ENCODE peak calls at places on chromosomes 5 and 9, in four cellular contexts. H, W, F and Y are unnamed samples.

GRCh38 chr5:136638084-136638483 is 272.7 kb upstream of the TRPC7 start:
- DNase-seq in H (no peak), F (no peak), W (no peak), Y (no peak)

GRCh38 chr5:138901716-138902115 is 26.6 kb upstream of the LRRTM2 start:
- DNase-seq in F (no peak), W (no peak), H (peak), Y (no peak)

GRCh38 chr9:31590091-31590490 is 794.4 kb upstream of the ACO1 start:
- DNase-seq in H (no peak), W (no peak), F (no peak), Y (no peak)

GRCh38 chr5:171388816-171389168 is 1.1 kb downstream of the NPM1 start:
- DNase-seq in W (no peak), F (no peak), H (no peak), Y (no peak)

GRCh38 chr9:83538172-83538889 is at the start of gene FRMD3:
- DNase-seq in W (peak), H (no peak), F (no peak), Y (peak)

GRCh38 chr5:173714551-173715428 is 98.3 kb upstream of the BOD1 start:
- DNase-seq in H (peak), W (no peak), F (no peak), Y (no peak)

GRCh38 chr5:139605887-139606286 is 42.3 kb upstream of the CXXC5 start:
- DNase-seq in F (no peak), W (peak), H (no peak), Y (no peak)

GRCh38 chr9:136759436-136760325 is 1.6 kb upstream of the LCN8 start:
- DNase-seq in W (no peak), F (no peak), H (no peak), Y (no peak)

GRCh38 chr5:178331491-178331981 is 98.9 kb upstream of the PHYKPL start:
- DNase-seq in F (no peak), W (peak), H (no peak), Y (no peak)

GRCh38 chr5:16304846-16305245 is 125.3 kb upstream of the MARCHF11 start:
- DNase-seq in H (no peak), W (no peak), F (no peak), Y (no peak)

GRCh38 chr9:88950341-88951141 is 40.7 kb upstream of the S1PR3 start:
- DNase-seq in H (peak), W (no peak), F (no peak), Y (no peak)

GRCh38 chr5:93422652-93423332 is 158.2 kb downstream of the NR2F1-AS1 start:
- DNase-seq in W (no peak), F (no peak), H (no peak), Y (no peak)

GRCh38 chr5:83567741-83568530 is 96.4 kb downstream of the VCAN start:
- DNase-seq in H (no peak), W (no peak), F (no peak), Y (no peak)

DNA sequence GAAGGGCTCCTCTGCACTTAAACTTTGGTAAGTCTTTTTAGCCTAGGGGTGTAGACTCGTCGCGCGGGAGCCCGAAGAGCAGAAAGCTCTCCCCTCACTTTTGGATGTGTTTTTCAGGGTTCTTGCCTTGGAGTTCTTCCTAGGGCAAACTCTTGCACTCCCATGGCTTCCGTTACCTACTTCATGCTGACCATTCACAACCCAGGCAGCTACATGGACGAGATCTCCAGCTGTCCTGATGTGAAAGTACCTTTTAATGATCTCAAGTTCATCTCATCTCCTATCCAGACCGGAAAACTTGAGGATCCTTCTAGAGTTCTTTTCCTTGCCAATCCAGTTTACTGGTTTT is 513 bp upstream of the ZBTB26 start:
- DNase-seq in H (no peak), W (no peak), F (no peak), Y (no peak)
- TF ChIP-seq POLR2A in H (no peak), W (no peak), F (no peak), Y (no peak)

GRCh38 chr9:36486454-36486932 is 86.2 kb upstream of the MELK start:
- DNase-seq in F (no peak), W (no peak), H (no peak), Y (no peak)
- TF ChIP-seq POLR2A in F (no peak), W (no peak), H (no peak), Y (no peak)

GRCh38 chr5:142640316-142641005 is 45.4 kb downstream of the FGF1 start:
- DNase-seq in W (no peak), F (no peak), H (no peak), Y (no peak)

GRCh38 chr5:142639455-142639854 is 46.4 kb downstream of the FGF1 start:
- DNase-seq in H (no peak), W (no peak), F (no peak), Y (no peak)

GRCh38 chr5:142644127-142644526 is 41.8 kb downstream of the FGF1 start:
- DNase-seq in H (no peak), W (no peak), F (no peak), Y (no peak)

GRCh38 chr5:142642427-142642826 is 43.5 kb downstream of the FGF1 start:
- DNase-seq in W (no peak), F (no peak), H (no peak), Y (no peak)

DNA sequence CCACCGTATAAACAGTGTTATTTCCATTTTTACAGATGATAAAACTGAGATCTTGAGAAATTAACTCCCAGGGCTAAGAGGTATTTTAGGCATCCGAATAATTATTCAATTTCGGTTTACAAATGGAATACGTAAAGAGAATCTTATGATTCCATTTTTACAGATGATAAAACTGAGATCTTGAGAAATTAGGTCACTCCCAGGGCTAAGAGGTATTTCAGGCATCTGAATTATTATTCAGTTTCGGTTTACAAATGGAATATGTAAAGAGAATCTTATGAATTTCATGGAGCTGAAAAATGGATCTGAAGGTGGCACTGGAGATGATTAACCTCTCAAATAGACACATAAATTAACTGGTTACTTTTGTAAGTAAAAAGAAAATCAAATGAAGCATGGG is 44.2 kb downstream of the FGF1 start:
- DNase-seq in H (no peak), W (no peak), F (no peak), Y (no peak)
- TF ChIP-seq POLR2A in H (no peak), W (no peak), F (no peak), Y (no peak)

DNA sequence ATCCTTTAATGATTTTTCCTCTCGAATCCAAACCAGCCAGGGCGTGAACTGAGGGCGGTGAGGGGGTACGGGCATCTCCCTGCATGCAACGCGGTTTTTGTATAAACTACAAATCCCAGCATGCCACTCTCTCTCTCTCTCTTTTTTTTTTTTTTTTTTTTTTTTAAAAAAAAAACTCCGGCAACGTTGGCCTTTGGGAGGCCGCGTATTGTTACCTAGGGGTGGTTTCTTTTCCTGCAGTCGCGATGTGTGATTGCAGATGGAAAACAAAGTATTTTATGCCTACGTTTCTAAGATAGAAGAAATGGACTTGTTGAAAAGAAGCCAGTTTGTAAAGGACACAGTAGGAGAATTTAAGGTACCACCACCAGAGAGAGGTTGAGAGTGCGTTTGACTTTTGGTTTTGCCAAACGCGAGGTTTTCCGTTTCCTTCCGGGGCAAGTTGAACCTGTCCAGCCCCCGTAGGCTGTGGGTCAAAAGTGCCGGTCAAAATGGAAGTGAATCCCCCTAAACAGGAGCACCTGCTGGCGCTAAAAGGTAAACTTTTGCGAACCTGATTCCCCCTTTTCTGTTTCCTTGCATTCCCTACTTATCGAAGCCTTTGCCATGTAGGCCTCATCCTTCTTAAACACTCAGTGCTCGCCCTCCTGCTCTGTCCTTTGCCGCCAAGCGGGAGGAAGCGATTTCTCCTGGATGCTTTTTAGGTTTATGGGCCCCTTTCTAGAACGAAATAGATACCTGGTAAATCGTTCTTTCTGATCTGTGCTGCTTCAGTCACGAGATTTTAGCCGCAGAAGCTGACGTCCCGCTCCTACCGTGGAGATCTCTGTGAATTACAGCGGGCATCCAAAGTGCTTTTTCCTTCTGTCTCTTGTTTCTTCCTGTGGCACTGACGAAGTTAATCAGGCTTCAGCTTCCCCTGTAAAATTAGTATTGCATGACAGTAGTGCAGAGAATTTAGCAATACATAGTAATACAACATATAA is at the start of the genes SHLD3 and TRAPPC13:
- DNase-seq in H (peak), F (peak), W (peak), Y (peak)
- TF ChIP-seq POLR2A in H (peak), F (no peak), W (no peak), Y (peak)

GRCh38 chr5:132266031-132266835 is 8.7 kb downstream of the PDLIM4 start:
- DNase-seq in W (peak), F (peak), H (no peak), Y (no peak)
- TF ChIP-seq POLR2A in W (no peak), F (no peak), H (no peak), Y (no peak)

DNA sequence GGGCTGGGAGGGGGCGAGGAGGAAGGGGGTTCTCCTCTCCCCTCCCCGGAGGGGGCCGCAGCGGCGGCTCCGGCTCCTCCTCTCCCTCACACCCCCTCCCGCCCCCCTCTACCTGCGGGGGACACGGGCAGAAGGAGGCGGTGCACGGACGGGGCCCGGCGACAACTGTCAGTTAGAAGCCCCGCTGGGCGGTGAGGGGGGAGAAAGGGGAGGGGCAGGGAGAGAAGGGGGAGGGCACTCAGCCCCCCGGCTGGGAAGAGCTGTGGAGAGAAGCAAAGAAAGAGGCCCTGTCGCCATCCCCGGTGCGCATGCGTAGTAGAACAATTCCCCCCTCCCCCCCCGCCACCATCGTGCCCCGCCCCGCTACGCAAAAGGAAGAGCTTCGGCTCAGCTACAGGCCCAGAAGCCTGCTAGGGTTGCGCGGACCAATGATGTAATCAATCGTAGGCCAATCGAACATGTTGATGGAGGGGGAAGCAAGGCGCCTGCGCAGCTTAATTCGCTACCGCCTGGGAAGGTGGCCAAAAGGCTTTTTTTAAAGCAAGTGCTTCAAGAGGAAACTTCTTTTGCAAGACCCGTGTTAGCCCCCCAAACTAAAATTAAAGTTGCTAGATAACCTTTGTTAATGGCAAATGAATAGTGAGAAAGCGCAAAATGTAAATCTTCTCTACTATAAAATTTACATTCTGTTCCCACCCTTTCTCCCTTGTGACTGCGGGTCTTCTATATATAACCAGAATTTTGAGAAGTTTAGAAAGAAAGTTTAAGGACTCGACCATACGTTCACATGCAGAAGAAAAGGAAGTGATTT is 7.0 kb downstream of the RANBP6 start:
- DNase-seq in H (peak), W (peak), F (peak), Y (peak)
- TF ChIP-seq POLR2A in H (peak), W (peak), F (no peak), Y (peak)

DNA sequence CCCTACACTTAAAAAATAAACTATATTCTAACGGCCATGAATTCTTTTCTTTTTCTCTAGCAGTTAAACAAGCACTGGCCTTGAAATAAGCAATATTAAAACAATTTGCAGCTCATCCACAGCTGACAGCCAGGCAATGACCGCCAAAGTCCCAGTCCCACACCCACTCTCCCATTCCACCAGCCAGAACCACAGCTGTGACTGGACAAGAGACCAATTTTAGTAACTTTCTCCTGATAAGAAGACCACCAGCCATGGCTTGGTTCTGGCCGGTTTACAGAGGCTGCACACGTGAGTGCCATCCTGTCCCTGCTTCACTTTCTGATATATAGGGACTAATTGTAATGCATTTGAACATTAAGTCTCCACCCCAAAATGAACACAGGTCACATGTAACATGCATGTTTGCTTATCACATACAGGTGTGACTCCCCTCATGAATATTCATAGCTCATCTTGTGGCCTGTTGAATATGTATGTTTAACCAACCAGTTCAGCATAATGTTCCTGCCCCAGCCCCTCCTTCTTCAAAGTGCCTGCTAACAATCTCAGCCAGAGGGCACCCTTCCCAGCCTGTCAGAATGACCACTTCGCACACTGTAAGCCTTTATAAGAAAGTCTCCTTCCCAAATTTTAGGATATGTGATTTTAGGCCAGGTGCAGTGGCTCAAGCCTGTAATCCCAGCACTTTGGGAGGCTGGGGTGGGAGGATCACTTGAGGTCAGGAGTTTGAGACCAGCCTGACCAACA is 23.9 kb upstream of the FANCC start:
- DNase-seq in F (peak), H (no peak), W (no peak), Y (no peak)
- TF ChIP-seq POLR2A in F (no peak), H (no peak), W (no peak), Y (no peak)

GRCh38 chr5:149489605-149490037 is 61.6 kb downstream of the CSNK1A1 start:
- DNase-seq in F (no peak), H (no peak), W (no peak), Y (no peak)

GRCh38 chr5:149487672-149488071 is 63.6 kb downstream of the CSNK1A1 start:
- DNase-seq in W (no peak), H (no peak), F (no peak), Y (no peak)

GRCh38 chr5:149488645-149489306 is 62.5 kb downstream of the CSNK1A1 start:
- DNase-seq in F (no peak), W (no peak), H (no peak), Y (no peak)

GRCh38 chr5:149486726-149487635 is 64.3 kb downstream of the CSNK1A1 start:
- DNase-seq in W (no peak), H (no peak), F (no peak), Y (no peak)

GRCh38 chr5:149485655-149486615 is 65.3 kb downstream of the CSNK1A1 start:
- DNase-seq in H (no peak), F (peak), W (peak), Y (no peak)
- TF ChIP-seq POLR2A in H (no peak), F (no peak), W (peak), Y (no peak)

DNA sequence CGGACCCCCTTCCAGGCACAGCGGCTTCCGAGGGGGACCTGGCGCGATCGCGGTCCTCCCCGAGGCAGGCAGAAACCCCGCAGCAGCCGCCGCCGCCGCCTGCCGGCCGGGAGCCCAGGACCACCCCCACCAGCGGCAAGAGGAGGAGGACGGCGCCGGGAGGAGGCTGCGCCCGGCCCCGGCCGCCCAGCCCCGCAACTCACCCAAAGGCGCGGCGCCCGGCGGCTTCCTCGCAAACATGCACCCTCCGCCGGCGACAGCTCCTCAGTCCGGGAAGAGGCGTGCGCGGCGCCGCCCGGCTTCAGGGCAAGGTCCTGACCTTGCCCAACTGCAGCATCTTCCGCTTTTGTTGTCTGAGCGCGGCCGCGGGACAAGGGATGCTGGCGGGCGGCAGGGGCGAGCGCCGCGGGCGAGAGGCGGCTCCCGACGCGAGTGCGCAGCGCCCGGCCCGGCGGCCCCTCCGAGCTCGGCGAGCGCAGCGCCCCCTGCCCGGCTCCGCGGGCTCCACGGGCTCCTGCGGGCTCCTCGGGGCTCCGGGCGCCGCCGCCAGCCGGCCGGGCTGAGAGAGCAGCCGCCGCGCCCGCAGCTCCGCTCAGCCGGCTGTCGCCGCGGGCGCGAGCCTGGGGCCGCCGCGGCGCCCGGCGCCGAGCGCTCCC is 504 bp downstream of the CTNND2 start:
- DNase-seq in W (no peak), F (no peak), H (no peak), Y (peak)
- TF ChIP-seq POLR2A in W (no peak), F (no peak), H (no peak), Y (no peak)

GRCh38 chr5:25892251-25892650 is 1146.1 kb downstream of the CDH9 start:
- DNase-seq in W (no peak), F (no peak), H (no peak), Y (no peak)
- TF ChIP-seq POLR2A in W (no peak), F (no peak), H (no peak), Y (no peak)